ENCODE peak calls at places on chromosomes 6 and 20, in seven cellular contexts. D is GM12878, I is WTC11, O is HEK293T, R is HCT116, C is HepG2, T is K562. X is an unnamed sample.

GRCh38 chr20:40562031-40562430 is 127.0 kb downstream of the MAFB start:
- DNase-seq in D (no peak), I (no peak), O (no peak), R (no peak), C (no peak), T (peak), X (no peak)

GRCh38 chr20:13183005-13183404 is 38.1 kb upstream of the ISM1 start:
- DNase-seq in D (no peak), I (no peak), O (no peak), R (no peak), C (no peak), T (no peak), X (no peak)

GRCh38 chr20:51906694-51907093 is 104.4 kb upstream of the SALL4 start:
- DNase-seq in D (no peak), I (no peak), O (no peak), R (no peak), C (peak), T (no peak), X (no peak)

GRCh38 chr20:54643761-54644160 is 168.4 kb downstream of the DOK5 start:
- DNase-seq in D (no peak), I (no peak), O (no peak), R (no peak), C (no peak), T (no peak), X (no peak)

GRCh38 chr6:51513891-51514290 is 573.5 kb downstream of the PKHD1 start:
- DNase-seq in D (no peak), I (no peak), O (no peak), R (no peak), C (no peak), T (no peak), X (no peak)

GRCh38 chr6:90131614-90132423 is 164.8 kb downstream of the BACH2 start:
- DNase-seq in D (no peak), I (no peak), O (no peak), R (no peak), C (no peak), T (no peak), X (no peak)

GRCh38 chr6:109693128-109693527 is 2.0 kb downstream of the FIG4 start:
- DNase-seq in D (no peak), I (no peak), O (no peak), R (no peak), C (no peak), T (no peak), X (no peak)

GRCh38 chr6:20846602-20847028 is 312.4 kb downstream of the CDKAL1 start:
- DNase-seq in D (peak), I (no peak), O (no peak), R (no peak), C (no peak), T (peak), X (no peak)

GRCh38 chr20:10603971-10604864 is 69.6 kb downstream of the JAG1 start:
- DNase-seq in D (no peak), I (no peak), O (no peak), R (peak), C (peak), T (no peak), X (no peak)

DNA sequence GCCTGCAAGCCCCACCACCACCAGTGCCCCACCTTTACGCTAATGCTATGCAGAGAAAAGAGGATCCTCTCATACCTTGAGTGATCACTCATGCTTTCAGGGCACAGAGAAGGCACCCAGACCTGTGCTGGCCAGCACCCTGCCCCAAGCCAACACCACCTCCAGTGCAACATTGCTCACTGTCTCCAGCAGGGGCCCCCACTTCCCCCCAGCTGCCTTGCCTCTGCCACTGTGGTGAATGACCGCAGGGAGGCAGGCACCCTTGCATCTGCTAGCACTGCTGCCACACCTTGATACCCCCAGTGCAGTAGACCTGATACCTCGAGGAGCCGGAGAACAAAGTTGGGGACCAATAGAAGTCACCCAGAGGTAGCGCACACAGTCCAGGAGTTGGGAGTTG is 139.2 kb upstream of the PLN start:
- DNase-seq in D (no peak), I (peak), O (no peak), R (no peak), C (no peak), T (peak), X (no peak)
- TF ChIP-seq SP1 in D (no peak), I (no peak), O (no peak), R (no peak), C (no peak), T (no peak), X (no peak)

GRCh38 chr6:167141667-167142432 is 15.9 kb downstream of the GPR31 start:
- DNase-seq in D (no peak), I (peak), O (peak), R (peak), C (peak), T (peak), X (peak)
- TF ChIP-seq SP1 in D (no peak), I (no peak), O (no peak), R (no peak), C (no peak), T (no peak), X (no peak)

DNA sequence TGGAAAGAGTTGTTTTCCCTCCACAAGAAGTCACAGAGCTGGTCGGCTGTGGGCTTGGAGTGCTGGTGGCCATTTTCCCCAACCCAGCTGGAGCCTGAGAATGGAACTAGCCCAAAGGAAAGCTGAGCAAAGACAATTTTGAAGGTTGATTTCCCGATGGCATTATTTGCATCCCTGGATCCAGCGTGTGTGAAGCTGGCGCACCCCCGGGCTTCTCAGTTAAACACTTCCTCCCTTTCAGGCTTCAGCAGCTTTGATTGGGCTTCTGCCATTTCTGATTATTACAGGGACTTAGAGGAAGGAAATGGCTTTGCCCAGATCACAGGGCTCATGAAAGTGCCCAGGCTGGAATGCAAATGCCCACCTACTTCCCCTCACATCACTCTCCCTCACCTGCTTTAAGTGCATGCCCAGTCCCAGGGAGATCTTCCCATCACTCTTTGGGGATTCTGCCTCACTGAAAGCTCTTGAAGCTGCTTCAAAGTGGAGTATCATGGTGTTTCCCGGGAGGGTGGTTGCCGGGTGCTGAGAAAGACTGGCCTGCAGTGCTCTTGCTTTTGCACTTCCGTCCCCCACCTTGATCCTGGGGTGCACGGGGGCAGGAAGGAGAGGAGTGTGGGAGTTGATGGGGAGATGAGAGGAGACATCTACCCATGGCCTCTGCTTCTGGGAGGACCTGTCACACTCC is 28.2 kb downstream of the PHACTR3 start:
- DNase-seq in D (no peak), I (no peak), O (no peak), R (no peak), C (no peak), T (no peak), X (no peak)
- TF ChIP-seq SP1 in D (no peak), I (no peak), O (no peak), R (no peak), C (no peak), T (no peak), X (no peak)

DNA sequence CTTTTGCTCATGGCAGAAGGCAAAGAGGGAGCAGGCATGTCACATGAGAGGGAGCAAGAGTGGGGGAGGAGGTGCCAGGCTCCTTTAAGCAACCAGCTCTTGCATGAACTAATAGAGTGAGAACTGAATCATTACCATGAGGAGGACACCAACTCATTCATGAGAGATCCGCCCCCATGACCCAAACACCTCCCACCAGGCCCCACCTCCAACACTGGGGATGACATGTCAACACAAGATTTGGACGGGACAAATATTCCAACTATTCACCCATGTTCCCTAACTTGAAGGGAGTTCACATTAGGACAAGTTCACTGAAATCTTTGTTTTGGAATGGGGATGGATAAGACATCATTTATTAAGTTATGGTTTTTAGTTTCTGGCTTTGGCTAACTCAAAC is 155.1 kb upstream of the ESR1 start:
- DNase-seq in D (no peak), I (no peak), O (no peak), R (no peak), C (peak), T (no peak), X (no peak)
- TF ChIP-seq SP1 in D (no peak), I (no peak), O (no peak), R (no peak), C (no peak), T (no peak), X (no peak)

GRCh38 chr6:139249387-139249786 is 42.4 kb downstream of the TXLNB start:
- DNase-seq in D (no peak), I (no peak), O (no peak), R (no peak), C (no peak), T (no peak), X (no peak)
- TF ChIP-seq SP1 in D (no peak), I (no peak), O (no peak), R (no peak), C (no peak), T (no peak), X (no peak)

DNA sequence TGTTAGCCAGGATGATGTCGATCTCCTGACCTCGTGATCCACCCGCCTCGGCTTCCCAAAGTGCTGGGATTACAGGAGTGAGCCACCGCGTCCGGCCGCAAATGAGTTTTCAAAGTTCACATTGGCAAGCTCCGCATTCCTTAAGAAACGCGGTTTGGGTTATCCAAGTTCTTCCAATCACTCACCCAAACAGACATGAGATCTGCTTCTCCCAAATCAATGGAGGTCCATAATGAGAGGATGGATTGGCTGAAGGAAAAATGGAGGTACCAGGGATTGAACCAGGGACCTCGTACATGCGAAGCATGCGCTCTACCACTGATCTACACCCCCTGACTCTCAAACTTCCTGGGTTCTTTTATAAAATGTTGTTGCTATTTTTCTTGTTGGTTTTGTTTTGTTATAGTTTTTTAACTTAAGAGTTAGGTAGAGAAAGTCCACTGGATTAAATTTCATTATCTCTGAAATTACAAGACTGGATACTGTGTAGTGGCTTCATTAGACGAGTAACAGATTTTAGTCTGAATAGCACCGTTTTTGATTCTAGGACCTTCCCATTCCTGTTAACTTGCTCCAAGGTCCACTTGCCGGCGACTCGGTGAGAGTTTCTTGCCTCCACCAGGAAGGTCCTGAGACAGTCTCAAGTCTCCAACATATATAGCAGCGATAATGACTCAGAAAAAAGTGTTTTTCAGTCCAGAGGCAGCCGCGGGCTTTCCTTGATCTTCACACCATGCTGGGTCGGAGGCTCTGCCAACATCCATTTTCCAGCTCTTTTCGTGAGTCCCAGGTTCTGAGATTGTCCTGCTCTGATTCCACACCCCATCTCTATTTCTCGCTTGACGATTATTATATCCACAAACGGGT is 170.2 kb downstream of the GPX5 start:
- DNase-seq in D (no peak), I (no peak), O (no peak), R (no peak), C (no peak), T (no peak), X (no peak)
- TF ChIP-seq SP1 in D (no peak), I (no peak), O (no peak), R (no peak), C (no peak), T (no peak), X (no peak)

GRCh38 chr20:25116746-25117457 is 35.0 kb upstream of the VSX1 start:
- DNase-seq in D (no peak), I (no peak), O (no peak), R (no peak), C (no peak), T (no peak), X (no peak)
- TF ChIP-seq SP1 in D (no peak), I (no peak), O (no peak), R (no peak), C (no peak), T (no peak), X (no peak)

X was measured in H1.